ENCODE peak calls at places on chromosome 21, in four cellular contexts. X is A673, K is transverse colon, F is endodermal cell. R is an unnamed sample. For H3K27me3, the result is how much of the 10 kb centered on the place peaks cover.

GRCh38 chr21:14684071-14684470 is 138.0 kb upstream of the SAMSN1 start:
- DNase-seq in F (no peak), K (no peak), X (no peak), R (no peak)

GRCh38 chr21:18951291-18952038 is 547.9 kb upstream of the TMPRSS15 start:
- DNase-seq in X (peak), F (peak), K (peak), R (peak)

GRCh38 chr21:32452641-32453040 is 40.1 kb downstream of the EVA1C start:
- DNase-seq in F (no peak), X (no peak), K (no peak), R (no peak)

GRCh38 chr21:30391615-30392014 is 4.2 kb upstream of the KRTAP13-1 start:
- DNase-seq in K (no peak), F (no peak), X (no peak), R (no peak)

GRCh38 chr21:33428669-33429068 is 25.5 kb downstream of the IFNGR2 start:
- DNase-seq in K (no peak), X (no peak), F (no peak), R (no peak)

GRCh38 chr21:16302851-16303282 is 573.1 kb downstream of the USP25 start:
- DNase-seq in X (no peak), K (no peak), F (no peak), R (no peak)

GRCh38 chr21:22209304-22209700 is 1211.1 kb downstream of the NCAM2 start:
- DNase-seq in F (no peak), X (no peak), K (no peak), R (no peak)

GRCh38 chr21:42165901-42166300 is 53.0 kb upstream of the ABCG1 start:
- DNase-seq in K (no peak), X (no peak), F (peak), R (no peak)

GRCh38 chr21:20661745-20662470 is 336.3 kb upstream of the NCAM2 start:
- DNase-seq in K (no peak), F (peak), X (peak), R (no peak)

GRCh38 chr21:45860493-45861155 is 120.9 kb upstream of the COL6A1 start:
- DNase-seq in X (no peak), K (no peak), F (peak), R (no peak)

GRCh38 chr21:39681257-39681656 is 63.7 kb upstream of the IGSF5 start:
- DNase-seq in F (no peak), K (no peak), X (no peak), R (no peak)

GRCh38 chr21:34881894-34882371 is 167.2 kb downstream of the RUNX1 start:
- DNase-seq in X (no peak), F (no peak), K (no peak), R (no peak)

GRCh38 chr21:34882719-34883131 is 166.4 kb downstream of the RUNX1 start:
- DNase-seq in K (no peak), X (no peak), F (no peak), R (no peak)

GRCh38 chr21:34880401-34880800 is 168.7 kb downstream of the RUNX1 start:
- DNase-seq in K (no peak), X (no peak), F (no peak), R (no peak)

GRCh38 chr21:34883501-34884271 is 165.4 kb downstream of the RUNX1 start:
- DNase-seq in X (no peak), K (no peak), F (no peak), R (no peak)

DNA sequence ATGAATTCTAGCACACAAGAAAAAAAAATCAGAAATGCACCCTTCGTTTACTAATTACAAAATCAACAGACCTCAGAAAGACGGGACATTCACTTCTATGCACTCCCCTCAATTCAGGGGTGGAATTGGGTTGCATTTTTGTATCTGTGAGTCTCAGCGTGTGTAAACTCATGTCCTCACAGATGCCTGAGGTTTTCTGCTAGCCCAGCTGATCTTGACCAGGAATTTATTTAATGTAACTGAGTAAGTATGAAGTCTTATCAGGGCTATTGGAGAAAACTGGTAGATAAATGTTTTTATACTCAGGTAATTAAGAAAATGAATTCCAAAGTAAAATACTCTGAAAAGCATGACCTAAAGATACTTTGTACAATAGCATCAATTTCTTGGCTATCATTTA is 167.7 kb downstream of the RUNX1 start:
- DNase-seq in F (no peak), K (no peak), X (no peak), R (no peak)
- H3K4me3 ChIP-seq in F (no peak), K (no peak), X (no peak), R (no peak)

GRCh38 chr21:37511848-37512247 is 145.3 kb downstream of the DYRK1A start:
- DNase-seq in X (no peak), F (no peak), K (no peak), R (no peak)

GRCh38 chr21:37514038-37514665 is 147.6 kb downstream of the DYRK1A start:
- DNase-seq in F (no peak), K (no peak), X (no peak), R (no peak)

GRCh38 chr21:37516998-37517397 is 150.4 kb downstream of the DYRK1A start:
- DNase-seq in F (no peak), K (no peak), X (no peak), R (no peak)

GRCh38 chr21:37509802-37510393 is 143.3 kb downstream of the DYRK1A start:
- DNase-seq in X (no peak), K (no peak), F (no peak), R (no peak)

GRCh38 chr21:37513383-37513782 is 146.8 kb downstream of the DYRK1A start:
- DNase-seq in X (no peak), F (no peak), K (no peak), R (no peak)
- H3K27me3 ChIP-seq in X (under half), F (under half), K (under half), R (under half)

GRCh38 chr21:26717146-26717739 is 128.0 kb downstream of the ADAMTS1 start:
- DNase-seq in K (no peak), F (no peak), X (peak), R (no peak)
- TF ChIP-seq CTCF in K (peak), F (peak), X (peak), R (peak)

GRCh38 chr21:36699026-36699545 is at the start of gene SIM2:
- DNase-seq in F (peak), K (no peak), X (peak), R (no peak)
- H3K4me3 ChIP-seq in F (peak), K (peak), X (peak), R (peak)

GRCh38 chr21:44708213-44708865 is 3.0 kb downstream of the TSPEAR start:
- DNase-seq in F (peak), X (no peak), K (no peak), R (no peak)
- H3K27me3 ChIP-seq in F (half or more), X (under half), K (half or more), R (half or more)

R was measured in kidney epithelial cell.